ENCODE peak calls at places on chromosome 13, in seven cellular contexts. O is progenitor cell of endocrine pancreas; R is IMR-90; K is stimulated activated CD8-positive, alpha-beta memory T cell treated with anti-CD3 and anti-CD28 coated beads, Interleukin-4, amount 100 ng/mL, for 1 hour; Y is T-helper 2 cell; I is EH; J is fibroblast of the conjunctiva. N is an unnamed sample.

GRCh38 chr13:46716821-46717220 is 80.1 kb downstream of the ESD start:
- DNase-seq in R (no peak), J (no peak), K (no peak), I (peak; percentile 46), Y (no peak), O (no peak), N (no peak)

GRCh38 chr13:113009743-113010509 is 40.9 kb downstream of the MCF2L start:
- DNase-seq in Y (no peak), K (no peak), R (no peak), J (no peak), O (no peak), I (peak; percentile 41), N (no peak)

GRCh38 chr13:20995245-20995829 is 66.0 kb downstream of the LATS2 start:
- DNase-seq in O (no peak), R (no peak), Y (no peak), I (no peak), J (no peak), K (no peak), N (no peak)

GRCh38 chr13:109182777-109183465 is 553.5 kb downstream of the MYO16 start:
- DNase-seq in J (no peak), K (no peak), Y (no peak), I (peak; percentile 34), R (peak; percentile 22), O (no peak), N (no peak)

GRCh38 chr13:21670006-21670882 is 629 bp upstream of the FGF9 start:
- DNase-seq in O (peak; percentile 63), R (peak; percentile 48), J (no peak), Y (peak; percentile 25), I (peak; percentile 46), K (no peak), N (peak; percentile 26)

GRCh38 chr13:31797154-31797775 is 57.9 kb downstream of the RXFP2 start:
- DNase-seq in J (peak; percentile 23), K (no peak), R (peak; percentile 55), O (no peak), I (peak; percentile 74), Y (no peak), N (peak; percentile 50)

GRCh38 chr13:76489299-76489698 is 396.9 kb downstream of the KCTD12 start:
- DNase-seq in K (no peak), Y (no peak), I (no peak), R (no peak), O (no peak), J (no peak), N (no peak)

GRCh38 chr13:97289514-97290298 is 67.6 kb downstream of the MBNL2 start:
- DNase-seq in R (no peak), K (no peak), J (no peak), Y (no peak), O (no peak), I (no peak), N (no peak)

GRCh38 chr13:99909836-99910619 is 61.5 kb downstream of the ZIC5 start:
- DNase-seq in K (no peak), I (no peak), O (no peak), J (no peak), R (no peak), Y (no peak), N (no peak)

GRCh38 chr13:46354143-46355087 is 32.6 kb downstream of the RUBCNL start:
- DNase-seq in I (peak; percentile 97), O (no peak), J (peak; percentile 86), Y (no peak), K (no peak), R (peak; percentile 88), N (no peak)

GRCh38 chr13:39498471-39499114 is 104.4 kb downstream of the LHFPL6 start:
- DNase-seq in I (no peak), Y (no peak), J (no peak), R (no peak), K (no peak), O (no peak), N (no peak)

GRCh38 chr13:110346661-110347067 is 39.6 kb downstream of the COL4A2 start:
- DNase-seq in J (no peak), O (no peak), K (no peak), I (peak; percentile 49), Y (no peak), R (no peak), N (no peak)

GRCh38 chr13:42048625-42049453 is at the start of gene DGKH:
- DNase-seq in I (peak; percentile 82), Y (peak; percentile 30), R (peak; percentile 78), O (peak; percentile 52), K (peak; percentile 25), J (peak; percentile 46), N (peak; percentile 84)

GRCh38 chr13:79674765-79675515 is 194.0 kb downstream of the NDFIP2 start:
- DNase-seq in K (no peak), Y (no peak), J (no peak), I (no peak), O (no peak), R (no peak), N (no peak)

GRCh38 chr13:24110011-24110410 is 50.5 kb upstream of the SPATA13 start:
- DNase-seq in Y (no peak), J (no peak), I (no peak), R (no peak), O (no peak), K (no peak), N (peak; percentile 27)

GRCh38 chr13:74929436-74929835 is 552.5 kb downstream of the TBC1D4 start:
- DNase-seq in I (peak; percentile 14), J (peak; percentile 16), R (no peak), O (no peak), K (no peak), Y (no peak), N (no peak)

GRCh38 chr13:20326809-20327208 is 94.7 kb upstream of the GJB6 start:
- DNase-seq in I (no peak), R (no peak), Y (no peak), J (no peak), K (no peak), O (no peak), N (no peak)

GRCh38 chr13:69904784-69905183 is 202.8 kb upstream of the ATXN8OS start:
- DNase-seq in I (no peak), Y (no peak), O (no peak), R (no peak), J (no peak), K (no peak), N (no peak)

GRCh38 chr13:48804836-48805601 is 151.3 kb downstream of the CYSLTR2 start:
- DNase-seq in R (no peak), J (no peak), Y (no peak), O (no peak), I (peak; percentile 46), K (no peak), N (no peak)

GRCh38 chr13:85985791-85986190 is 186.6 kb upstream of the SLITRK6 start:
- DNase-seq in I (no peak), J (peak; percentile 27), K (no peak), Y (no peak), R (no peak), O (no peak), N (no peak)

GRCh38 chr13:52454459-52454824 is 836 bp upstream of the CKAP2 start:
- DNase-seq in J (no peak), O (no peak), R (peak; percentile 8), K (no peak), I (no peak), Y (no peak), N (no peak)

GRCh38 chr13:99766641-99767045 is 204.9 kb downstream of the ZIC5 start:
- DNase-seq in R (no peak), O (no peak), I (no peak), J (no peak), K (no peak), Y (no peak), N (no peak)

GRCh38 chr13:46160474-46161066 is 21.4 kb downstream of the LCP1 start:
- DNase-seq in J (peak; percentile 53), Y (no peak), R (peak; percentile 54), I (peak; percentile 57), K (no peak), O (no peak), N (peak; percentile 49)

GRCh38 chr13:88124142-88124541 is 453.0 kb downstream of the SLITRK5 start:
- DNase-seq in R (no peak), J (no peak), O (no peak), Y (no peak), I (no peak), K (no peak), N (no peak)

GRCh38 chr13:50613356-50613831 is 230.1 kb downstream of the DLEU7 start:
- DNase-seq in Y (no peak), O (no peak), R (no peak), K (no peak), J (no peak), I (no peak), N (no peak)

GRCh38 chr13:74657765-74658164 is 523.6 kb upstream of the KLF12 start:
- DNase-seq in R (no peak), K (no peak), Y (no peak), O (no peak), J (no peak), I (no peak), N (no peak)

GRCh38 chr13:66503890-66504289 is 726.2 kb downstream of the PCDH9 start:
- DNase-seq in J (no peak), Y (no peak), I (no peak), K (no peak), R (no peak), O (no peak), N (no peak)

GRCh38 chr13:45224181-45224580 is 23.3 kb upstream of the KCTD4 start:
- DNase-seq in J (no peak), I (peak; percentile 75), K (no peak), R (peak; percentile 55), Y (no peak), O (no peak), N (no peak)

GRCh38 chr13:80217614-80218456 is 123.1 kb downstream of the SPRY2 start:
- DNase-seq in O (no peak), J (no peak), R (peak; percentile 71), K (no peak), I (peak; percentile 7), Y (no peak), N (no peak)

GRCh38 chr13:20546559-20546958 is 20.4 kb upstream of the IFT88 start:
- DNase-seq in O (no peak), Y (no peak), K (no peak), I (no peak), J (no peak), R (no peak), N (no peak)

GRCh38 chr13:21637296-21637695 is 33.3 kb upstream of the MICU2 start:
- DNase-seq in O (no peak), R (peak; percentile 43), I (peak; percentile 34), K (no peak), Y (no peak), J (no peak), N (no peak)

GRCh38 chr13:71477735-71478134 is 389.3 kb downstream of the DACH1 start:
- DNase-seq in O (no peak), J (no peak), Y (no peak), I (no peak), K (no peak), R (no peak), N (no peak)

GRCh38 chr13:22903925-22904324 is 276.9 kb upstream of the SGCG start:
- DNase-seq in K (no peak), I (no peak), R (no peak), O (no peak), J (no peak), Y (no peak), N (no peak)

GRCh38 chr13:86601351-86601750 is 802.1 kb upstream of the SLITRK6 start:
- DNase-seq in R (peak; percentile 20), J (no peak), Y (no peak), K (no peak), O (no peak), I (no peak), N (no peak)